ENCODE peak calls at places on chromosomes 5 and 9, in seven cellular contexts. O, A, C, D, Q, J and F are unnamed samples.

GRCh38 chr5:139394123-139394653 is 716 bp downstream of the PROB1 start:
- DNase-seq in O (peak), A (no peak), C (no peak), D (peak), Q (no peak), J (no peak), F (no peak)

GRCh38 chr9:68574150-68574549 is 33.5 kb upstream of the TMEM252 start:
- DNase-seq in O (no peak), A (no peak), C (no peak), D (no peak), Q (no peak), J (no peak), F (no peak)

GRCh38 chr9:129102791-129103594 is 7.6 kb downstream of the CRAT start:
- DNase-seq in O (peak), A (peak), C (peak), D (peak), Q (no peak), J (no peak), F (peak)

GRCh38 chr5:131262953-131263541 is 806 bp upstream of the CDC42SE2 start:
- DNase-seq in O (peak), A (no peak), C (no peak), D (no peak), Q (no peak), J (no peak), F (no peak)

GRCh38 chr9:16344343-16344742 is 526.1 kb downstream of the BNC2 start:
- DNase-seq in O (no peak), A (no peak), C (no peak), D (peak), Q (no peak), J (no peak), F (peak)

GRCh38 chr9:15221746-15222145 is 85.3 kb downstream of the TTC39B start:
- DNase-seq in O (no peak), A (no peak), C (no peak), D (no peak), Q (no peak), J (no peak), F (no peak)

GRCh38 chr5:131164161-131164930 is 710 bp downstream of the HINT1 start:
- DNase-seq in O (peak), A (no peak), C (peak), D (peak), Q (peak), J (peak), F (peak)

GRCh38 chr9:119283118-119283794 is 86.0 kb downstream of the BRINP1 start:
- DNase-seq in O (peak), A (no peak), C (no peak), D (peak), Q (no peak), J (no peak), F (peak)

GRCh38 chr5:6158974-6159863 is 219.1 kb downstream of the MED10 start:
- DNase-seq in O (no peak), A (no peak), C (no peak), D (peak), Q (no peak), J (no peak), F (peak)

GRCh38 chr5:104237574-104237973 is 675.0 kb upstream of the NUDT12 start:
- DNase-seq in O (no peak), A (no peak), C (no peak), D (no peak), Q (no peak), J (no peak), F (no peak)

GRCh38 chr5:81241961-81242648 is 9.0 kb downstream of the CKMT2 start:
- DNase-seq in O (no peak), A (no peak), C (no peak), D (no peak), Q (no peak), J (no peak), F (no peak)

GRCh38 chr5:41087461-41087860 is 16.3 kb upstream of the MROH2B start:
- DNase-seq in O (no peak), A (no peak), C (no peak), D (no peak), Q (no peak), J (no peak), F (no peak)

GRCh38 chr5:68519135-68519534 is 303.6 kb downstream of the PIK3R1 start:
- DNase-seq in O (no peak), A (no peak), C (no peak), D (no peak), Q (no peak), J (no peak), F (no peak)

GRCh38 chr5:143641549-143641955 is 170.4 kb upstream of the HMHB1 start:
- DNase-seq in O (no peak), A (no peak), C (no peak), D (no peak), Q (no peak), J (no peak), F (no peak)

GRCh38 chr5:180831139-180832080 is 28.8 kb upstream of the MGAT1 start:
- DNase-seq in O (peak), A (peak), C (peak), D (peak), Q (peak), J (peak), F (peak)

GRCh38 chr9:14989811-14990210 is 79.6 kb upstream of the FREM1 start:
- DNase-seq in O (no peak), A (no peak), C (no peak), D (no peak), Q (no peak), J (no peak), F (no peak)

GRCh38 chr5:103364074-103364473 is 105.5 kb downstream of the MACIR start:
- DNase-seq in O (no peak), A (no peak), C (no peak), D (no peak), Q (no peak), J (no peak), F (no peak)

GRCh38 chr5:56838409-56839039 is 23.2 kb downstream of the MAP3K1 start:
- DNase-seq in O (peak), A (no peak), C (no peak), D (peak), Q (no peak), J (no peak), F (peak)

GRCh38 chr5:56018860-56019259 is 24.1 kb upstream of the IL6ST start:
- DNase-seq in O (no peak), A (no peak), C (no peak), D (no peak), Q (no peak), J (no peak), F (no peak)

GRCh38 chr9:109442716-109443115 is 55.4 kb downstream of the PTPN3 start:
- DNase-seq in O (no peak), A (no peak), C (no peak), D (no peak), Q (no peak), J (no peak), F (peak)

GRCh38 chr9:69180670-69181069 is 6.6 kb downstream of the TJP2 start:
- DNase-seq in O (no peak), A (peak), C (no peak), D (peak), Q (no peak), J (no peak), F (peak)

GRCh38 chr5:99030871-99031440 is 102.1 kb upstream of the CHD1 start:
- DNase-seq in O (no peak), A (no peak), C (no peak), D (no peak), Q (no peak), J (no peak), F (no peak)

GRCh38 chr9:36772449-36773370 is 200.0 kb downstream of the MELK start:
- DNase-seq in O (peak), A (no peak), C (no peak), D (peak), Q (no peak), J (no peak), F (no peak)

GRCh38 chr9:4277531-4277991 is 22.3 kb downstream of the GLIS3 start:
- DNase-seq in O (peak), A (no peak), C (no peak), D (no peak), Q (no peak), J (no peak), F (no peak)

GRCh38 chr9:776086-776485 is 65.4 kb upstream of the DMRT1 start:
- DNase-seq in O (no peak), A (no peak), C (no peak), D (no peak), Q (no peak), J (no peak), F (no peak)

GRCh38 chr9:108687360-108687981 is 168.3 kb downstream of the ACTL7B start:
- DNase-seq in O (peak), A (no peak), C (no peak), D (peak), Q (no peak), J (no peak), F (no peak)

GRCh38 chr5:141532726-141533125 is 43.8 kb downstream of the PCDHGC5 start:
- DNase-seq in O (no peak), A (no peak), C (no peak), D (no peak), Q (no peak), J (no peak), F (no peak)

GRCh38 chr9:123569343-123569694 is 213.3 kb downstream of the CRB2 start:
- DNase-seq in O (no peak), A (no peak), C (no peak), D (no peak), Q (no peak), J (no peak), F (no peak)

GRCh38 chr5:78527054-78527884 is 121.3 kb downstream of the LHFPL2 start:
- DNase-seq in O (peak), A (no peak), C (peak), D (peak), Q (peak), J (no peak), F (peak)

DNA sequence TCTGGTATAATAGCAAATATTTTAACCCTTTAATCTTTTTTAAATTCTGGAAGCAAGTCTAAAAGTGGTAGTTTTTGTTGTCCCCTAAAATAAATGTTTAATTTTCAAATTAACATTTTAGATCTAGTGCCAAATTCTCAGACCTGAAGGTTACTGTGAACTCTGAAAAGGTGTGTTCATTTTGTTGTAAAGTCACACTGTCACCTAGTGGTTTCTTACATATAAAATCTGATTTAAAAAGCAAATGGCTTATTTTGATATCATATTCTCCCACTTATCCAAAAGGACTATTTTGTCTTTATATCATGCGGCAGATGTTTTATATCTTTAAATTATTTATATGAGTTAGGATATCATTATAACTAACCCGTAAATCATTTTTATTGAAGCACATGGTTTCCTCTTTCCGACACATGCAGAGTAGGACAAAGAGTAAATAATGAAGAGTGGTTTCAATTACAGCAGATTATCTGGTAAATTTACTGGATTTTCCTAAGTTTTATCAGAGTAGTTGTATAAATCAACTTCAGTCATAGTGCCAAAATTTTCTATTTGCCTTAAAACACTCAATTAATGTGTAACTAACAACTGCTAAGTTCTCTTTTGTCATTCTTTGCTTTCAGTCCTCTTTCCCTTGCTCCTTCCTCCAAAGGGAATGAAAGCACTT is 189.4 kb downstream of the COX7C start:
- DNase-seq in O (no peak), A (no peak), C (no peak), D (peak), Q (no peak), J (no peak), F (no peak)
- TF ChIP-seq CTCF in O (peak), A (no peak), C (no peak), D (peak), Q (no peak), J (no peak), F (peak)

DNA sequence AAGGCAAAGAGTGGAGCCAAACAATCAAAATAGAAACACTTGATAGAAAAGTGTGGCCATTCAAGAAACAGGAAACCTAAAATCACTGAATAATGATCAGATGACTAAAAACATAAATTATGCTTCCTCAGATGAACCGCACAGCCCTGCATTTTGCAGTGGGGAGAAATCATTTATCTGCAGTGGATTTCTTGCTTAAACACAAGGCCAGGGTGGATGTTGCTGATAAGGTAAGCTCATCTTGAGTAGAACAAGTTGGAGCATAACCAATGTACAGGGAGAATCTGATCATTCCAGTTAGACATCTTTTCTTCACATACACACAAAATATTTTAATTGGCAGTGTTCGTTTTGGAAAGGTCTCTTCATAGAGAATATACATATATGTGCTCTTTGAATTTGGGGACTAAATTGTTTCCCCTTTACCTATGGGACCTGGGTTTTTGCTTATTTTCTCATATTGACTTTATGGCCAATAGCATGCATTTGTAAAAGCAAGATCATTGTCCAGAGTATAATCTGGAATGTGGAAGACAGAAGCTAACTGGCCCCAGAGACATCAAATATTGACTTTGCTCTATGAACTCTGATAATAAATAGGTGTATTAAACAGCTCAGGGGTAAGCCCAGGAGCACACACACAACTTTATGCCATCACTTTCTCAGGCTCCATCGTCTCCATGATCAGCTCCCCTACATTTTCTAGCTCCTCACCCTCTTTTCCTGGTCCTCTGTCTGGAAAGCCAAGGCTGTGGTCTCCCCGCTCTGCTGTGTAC is 9.1 kb downstream of the ANKDD1B start:
- DNase-seq in O (no peak), A (no peak), C (no peak), D (no peak), Q (no peak), J (no peak), F (no peak)
- H3K27ac ChIP-seq in O (no peak), A (no peak), C (peak), D (peak), Q (no peak), J (no peak), F (no peak)

GRCh38 chr5:60841361-60841760 is 2.7 kb downstream of the ELOVL7 start:
- DNase-seq in O (no peak), A (no peak), C (no peak), D (no peak), Q (no peak), J (no peak), F (no peak)

GRCh38 chr5:60844429-60844890 is 391 bp upstream of the ELOVL7 start:
- DNase-seq in O (peak), A (peak), C (no peak), D (no peak), Q (no peak), J (no peak), F (no peak)

GRCh38 chr5:60842859-60843692 is 993 bp downstream of the ELOVL7 start:
- DNase-seq in O (peak), A (no peak), C (no peak), D (peak), Q (no peak), J (no peak), F (peak)

GRCh38 chr5:60846298-60846697 is 2.2 kb upstream of the ELOVL7 start:
- DNase-seq in O (no peak), A (no peak), C (no peak), D (no peak), Q (no peak), J (no peak), F (no peak)

DNA sequence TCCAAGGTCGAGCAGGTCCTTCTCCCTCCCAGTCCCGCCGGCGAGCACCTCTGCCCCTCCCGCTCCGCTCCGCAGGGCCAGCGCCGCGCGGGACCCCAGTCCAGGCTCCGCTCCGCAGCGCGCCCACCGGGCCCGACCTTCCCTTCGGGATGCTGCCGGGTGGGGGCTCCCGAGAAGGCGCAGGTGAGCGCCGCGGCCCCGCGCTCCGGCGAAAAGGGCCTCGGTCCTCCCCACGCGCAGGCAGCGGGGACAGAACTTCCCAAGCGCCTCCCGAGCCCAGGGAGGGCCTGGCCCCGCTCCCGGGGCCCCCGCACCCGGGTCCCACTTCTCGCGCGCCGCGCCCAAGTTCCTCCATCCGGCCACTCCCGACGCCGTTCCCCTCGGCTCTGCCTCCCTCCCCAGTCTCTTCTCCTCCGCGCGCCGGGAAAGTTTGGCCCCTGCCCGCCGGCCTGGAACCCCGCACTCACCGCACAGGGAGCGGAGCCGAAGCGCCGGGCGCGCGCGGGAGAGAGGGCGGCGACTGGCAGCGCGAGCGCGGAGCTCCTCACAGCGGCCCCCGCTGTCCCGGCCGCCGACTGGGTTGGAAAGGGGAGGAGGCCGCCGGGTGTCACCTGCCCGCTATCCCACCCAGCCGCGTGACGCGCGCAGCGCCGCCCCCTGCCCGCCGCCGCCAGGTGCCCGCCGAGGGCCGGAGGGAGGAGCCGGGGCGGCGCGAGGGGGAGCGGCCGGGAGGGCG is at the start of gene ELOVL7:
- DNase-seq in O (peak), A (peak), C (no peak), D (peak), Q (peak), J (peak), F (peak)
- TF ChIP-seq CTCF in O (no peak), A (peak), C (no peak), D (peak), Q (no peak), J (no peak), F (peak)

DNA sequence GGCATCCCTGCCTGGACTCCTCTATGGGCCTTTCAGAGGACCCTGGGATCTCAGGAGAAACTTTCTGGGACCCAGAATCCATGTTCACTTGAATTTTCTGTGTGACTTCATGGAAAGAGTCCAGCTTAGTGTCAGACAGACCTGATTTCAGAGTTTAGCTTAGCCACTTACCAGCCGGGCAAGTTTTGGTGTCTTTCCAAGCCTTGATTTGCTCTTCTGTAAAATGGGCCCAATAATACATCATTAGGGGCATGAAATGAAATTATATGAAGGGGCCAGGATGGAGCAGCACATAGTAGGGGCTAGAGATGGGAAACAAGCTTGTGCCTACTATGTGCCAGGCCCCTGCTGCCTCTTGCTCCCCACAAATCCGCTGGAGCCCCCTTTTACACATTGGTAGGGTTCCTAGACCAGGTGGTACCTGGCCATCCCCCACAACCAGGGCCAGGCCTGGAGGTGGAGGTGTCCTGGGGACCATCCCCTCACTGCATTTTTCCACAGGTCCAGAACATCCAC is 33.2 kb upstream of the RPL26L1 start:
- DNase-seq in O (no peak), A (no peak), C (no peak), D (no peak), Q (no peak), J (no peak), F (no peak)
- H3K27ac ChIP-seq in O (no peak), A (no peak), C (no peak), D (no peak), Q (no peak), J (no peak), F (peak)

DNA sequence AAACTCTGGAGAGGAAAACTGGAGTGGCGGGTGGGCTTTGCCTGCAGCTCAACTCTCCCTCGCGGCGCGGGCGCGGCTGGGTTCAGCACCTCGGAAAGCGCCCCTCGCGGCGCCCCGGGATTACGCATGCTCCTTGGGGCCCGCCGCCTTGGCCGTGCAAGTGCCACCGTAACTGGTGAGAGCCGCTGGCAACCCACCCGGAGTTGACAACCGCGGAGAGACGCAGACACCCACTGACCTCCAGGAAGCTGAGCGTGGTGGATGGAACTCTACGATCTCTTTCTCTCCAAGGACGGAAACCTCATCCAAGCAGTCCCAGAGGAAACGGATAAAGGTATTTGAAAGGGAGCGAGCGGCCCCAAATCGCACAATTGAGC is 194 bp upstream of the RXFP3 start:
- DNase-seq in O (peak), A (no peak), C (no peak), D (peak), Q (no peak), J (no peak), F (peak)
- TF ChIP-seq CTCF in O (no peak), A (no peak), C (no peak), D (no peak), Q (no peak), J (no peak), F (no peak)